ENCODE peak calls at places on chromosomes 16 and 17, in five cellular contexts. G is Peyer's patch, D is endodermal cell, P is aorta, J is neuronal stem cell. C is an unnamed sample.

GRCh38 chr16:50093607-50094570 is 28.1 kb downstream of the HEATR3 start:
- DNase-seq in G (no peak), D (no peak), P (peak; percentile 79), J (no peak), C (no peak)

GRCh38 chr16:11955713-11956123 is 9.3 kb upstream of the TNFRSF17 start:
- DNase-seq in G (no peak), D (no peak), P (no peak), J (no peak), C (no peak)

GRCh38 chr16:3774156-3774767 is 56.9 kb upstream of the TRAP1 start:
- DNase-seq in G (no peak), D (no peak), P (no peak), J (no peak), C (no peak)

GRCh38 chr17:17741346-17742023 is 60.2 kb downstream of the RAI1 start:
- DNase-seq in G (no peak), D (peak; percentile 91), P (no peak), J (peak; percentile 74), C (no peak)

GRCh38 chr16:89855986-89856385 is 17.4 kb upstream of the TCF25 start:
- DNase-seq in G (no peak), D (peak; percentile 38), P (no peak), J (no peak), C (no peak)

GRCh38 chr17:77296769-77297409 is 156.1 kb downstream of the SEC14L1 start:
- DNase-seq in G (no peak), D (no peak), P (no peak), J (no peak), C (no peak)

GRCh38 chr16:19876501-19877059 is 8.1 kb downstream of the GPRC5B start:
- DNase-seq in G (no peak), D (peak; percentile 63), P (no peak), J (no peak), C (no peak)

GRCh38 chr16:50103764-50104163 is 38.0 kb downstream of the HEATR3 start:
- DNase-seq in G (no peak), D (no peak), P (no peak), J (no peak), C (peak; percentile 64)

GRCh38 chr16:30816769-30817168 is 29.8 kb upstream of the ZNF629 start:
- DNase-seq in G (no peak), D (no peak), P (no peak), J (no peak), C (no peak)

GRCh38 chr16:81641403-81642106 is 137.5 kb upstream of the PLCG2 start:
- DNase-seq in G (no peak), D (peak; percentile 80), P (no peak), J (peak; percentile 36), C (peak; percentile 26)

GRCh38 chr17:50902768-50903353 is 36.7 kb upstream of the TOB1 start:
- DNase-seq in G (peak; percentile 25), D (peak; percentile 54), P (no peak), J (peak; percentile 76), C (no peak)

GRCh38 chr17:50955667-50956120 is 89.5 kb upstream of the TOB1 start:
- DNase-seq in G (no peak), D (no peak), P (no peak), J (no peak), C (no peak)

GRCh38 chr16:56788435-56788834 is 58.5 kb downstream of the NUP93 start:
- DNase-seq in G (no peak), D (no peak), P (no peak), J (no peak), C (no peak)

GRCh38 chr17:2050246-2050866 is 4.5 kb upstream of the HIC1 start:
- DNase-seq in G (peak; percentile 82), D (peak; percentile 92), P (peak; percentile 91), J (peak; percentile 76), C (peak; percentile 82)

GRCh38 chr16:27217256-27217655 is 13.9 kb downstream of the KDM8 start:
- DNase-seq in G (peak; percentile 42), D (peak; percentile 71), P (peak; percentile 68), J (no peak), C (peak; percentile 64)

GRCh38 chr17:61354895-61355294 is 44.7 kb upstream of the TBX2 start:
- DNase-seq in G (no peak), D (peak; percentile 85), P (no peak), J (no peak), C (no peak)

GRCh38 chr17:1315891-1316403 is 36.5 kb downstream of the TRARG1 start:
- DNase-seq in G (no peak), D (no peak), P (peak; percentile 88), J (no peak), C (no peak)

DNA sequence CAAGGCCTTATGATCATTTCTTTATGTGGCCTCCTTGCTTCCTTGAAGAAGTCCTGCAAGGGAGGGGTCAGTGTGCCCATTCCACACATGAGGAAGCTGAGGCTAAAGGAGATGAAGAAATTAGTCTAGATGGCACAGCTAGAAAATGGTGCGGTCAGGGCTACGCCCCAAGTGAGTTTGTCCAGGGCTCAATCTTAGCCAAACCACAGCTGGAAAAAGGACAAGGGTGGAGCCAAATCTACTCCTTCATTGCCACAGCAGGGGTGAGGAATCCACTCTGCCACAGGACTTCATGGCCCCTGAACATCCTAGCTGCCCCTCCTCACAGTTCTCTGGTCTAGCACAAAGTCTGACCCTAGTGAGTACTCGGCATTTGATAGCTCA is 16.2 kb downstream of the BEAN1 start:
- DNase-seq in G (no peak), D (peak; percentile 42), P (peak; percentile 10), J (no peak), C (no peak)
- H3K27ac ChIP-seq in G (no peak overlapping the region), D (no peak overlapping the region), P (no peak overlapping the region), J (no peak overlapping the region), C (no peak overlapping the region)

GRCh38 chr17:83092931-83093330 is 13.5 kb downstream of the METRNL start:
- DNase-seq in G (no peak), D (no peak), P (no peak), J (no peak), C (no peak)
- H3K4me1 ChIP-seq in G (peaks cover 42% of the 10 kb centered on the region), D (no peaks in the 10 kb centered on the region), P (peaks cover 6% of the 10 kb centered on the region), J (peaks cover 8% of the 10 kb centered on the region), C (no peaks in the 10 kb centered on the region)

GRCh38 chr17:39486242-39486641 is 25.0 kb downstream of the CDK12 start:
- DNase-seq in G (no peak), D (no peak), P (peak; percentile 22), J (no peak), C (no peak)
- H3K27ac ChIP-seq in G (no peak overlapping the region), D (no peak overlapping the region), P (no peak overlapping the region), J (no peak overlapping the region), C (no peak overlapping the region)

DNA sequence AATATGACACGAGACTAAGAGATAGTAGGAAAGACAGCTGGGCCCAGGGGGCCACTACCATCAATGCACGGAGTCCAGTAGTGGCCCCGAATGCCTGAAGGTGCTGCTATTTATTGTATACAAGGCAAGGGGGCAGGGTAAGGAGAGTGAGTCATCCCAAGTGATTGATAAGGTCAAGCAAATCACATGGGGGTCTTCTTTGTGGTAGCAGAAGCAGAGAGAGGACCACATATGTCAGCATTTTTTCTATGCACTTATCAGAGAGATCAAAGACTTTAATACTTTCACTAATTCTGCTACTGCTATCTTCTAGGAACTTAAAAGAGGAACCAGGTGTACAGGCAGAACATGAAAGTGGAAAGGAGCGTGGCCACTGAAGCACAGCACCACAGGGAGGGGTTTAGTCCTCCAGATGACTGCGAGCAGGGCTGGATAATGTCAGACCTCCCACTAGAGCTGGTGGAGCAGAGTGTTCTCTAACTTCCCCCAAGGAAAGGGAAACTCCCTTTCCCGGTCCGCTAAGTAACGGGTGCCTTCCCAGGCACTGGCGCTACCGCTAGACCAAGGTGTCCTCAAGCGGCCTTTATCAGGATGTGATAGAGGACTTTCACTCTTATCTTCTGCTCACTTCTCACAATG is 26.4 kb upstream of the ARL4D start:
- DNase-seq in G (no peak), D (no peak), P (no peak), J (no peak), C (peak; percentile 56)
- H3K4me1 ChIP-seq in G (peaks cover 7% of the 10 kb centered on the region), D (no peaks in the 10 kb centered on the region), P (no peaks in the 10 kb centered on the region), J (peaks cover 15% of the 10 kb centered on the region), C (peaks cover 24% of the 10 kb centered on the region)

GRCh38 chr16:13401631-13402030 is 500.2 kb downstream of the SHISA9 start:
- DNase-seq in G (no peak), D (no peak), P (no peak), J (no peak), C (no peak)

GRCh38 chr16:13402601-13403000 is 501.2 kb downstream of the SHISA9 start:
- DNase-seq in G (no peak), D (no peak), P (no peak), J (no peak), C (no peak)

DNA sequence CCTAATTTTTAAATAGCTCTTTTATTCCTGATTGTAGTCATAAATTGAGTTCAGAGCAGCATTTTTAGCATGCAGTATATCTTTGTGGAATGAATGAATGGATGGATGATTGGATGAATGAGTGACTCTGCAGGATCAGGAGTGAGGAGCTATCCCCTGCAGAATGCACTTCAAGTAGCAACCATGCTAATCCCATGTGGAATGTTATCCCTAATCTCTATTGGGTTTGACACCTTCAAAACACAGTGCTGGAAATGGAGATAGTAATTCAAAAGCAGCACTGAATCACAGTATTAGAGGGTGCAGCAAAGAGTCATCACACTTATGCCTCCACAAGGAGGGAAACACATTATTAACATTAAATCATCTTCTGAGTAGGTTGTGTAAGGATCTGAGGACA is 501.9 kb downstream of the SHISA9 start:
- DNase-seq in G (no peak), D (no peak), P (no peak), J (no peak), C (no peak)
- H3K27ac ChIP-seq in G (no peak overlapping the region), D (no peak overlapping the region), P (no peak overlapping the region), J (no peak overlapping the region), C (no peak overlapping the region)

GRCh38 chr17:68513932-68514331 is 1.7 kb downstream of the PRKAR1A start:
- DNase-seq in G (no peak), D (no peak), P (no peak), J (no peak), C (no peak)
- H3K4me1 ChIP-seq in G (peaks cover 26% of the 10 kb centered on the region), D (peaks cover 4% of the 10 kb centered on the region), P (no peaks in the 10 kb centered on the region), J (peaks cover 1% of the 10 kb centered on the region), C (peaks cover 31% of the 10 kb centered on the region)

GRCh38 chr17:57459286-57459915 is 203.1 kb downstream of the MSI2 start:
- DNase-seq in G (no peak), D (no peak), P (no peak), J (no peak), C (no peak)
- H3K27ac ChIP-seq in G (no peak overlapping the region), D (no peak overlapping the region), P (no peak overlapping the region), J (no peak overlapping the region), C (no peak overlapping the region)

DNA sequence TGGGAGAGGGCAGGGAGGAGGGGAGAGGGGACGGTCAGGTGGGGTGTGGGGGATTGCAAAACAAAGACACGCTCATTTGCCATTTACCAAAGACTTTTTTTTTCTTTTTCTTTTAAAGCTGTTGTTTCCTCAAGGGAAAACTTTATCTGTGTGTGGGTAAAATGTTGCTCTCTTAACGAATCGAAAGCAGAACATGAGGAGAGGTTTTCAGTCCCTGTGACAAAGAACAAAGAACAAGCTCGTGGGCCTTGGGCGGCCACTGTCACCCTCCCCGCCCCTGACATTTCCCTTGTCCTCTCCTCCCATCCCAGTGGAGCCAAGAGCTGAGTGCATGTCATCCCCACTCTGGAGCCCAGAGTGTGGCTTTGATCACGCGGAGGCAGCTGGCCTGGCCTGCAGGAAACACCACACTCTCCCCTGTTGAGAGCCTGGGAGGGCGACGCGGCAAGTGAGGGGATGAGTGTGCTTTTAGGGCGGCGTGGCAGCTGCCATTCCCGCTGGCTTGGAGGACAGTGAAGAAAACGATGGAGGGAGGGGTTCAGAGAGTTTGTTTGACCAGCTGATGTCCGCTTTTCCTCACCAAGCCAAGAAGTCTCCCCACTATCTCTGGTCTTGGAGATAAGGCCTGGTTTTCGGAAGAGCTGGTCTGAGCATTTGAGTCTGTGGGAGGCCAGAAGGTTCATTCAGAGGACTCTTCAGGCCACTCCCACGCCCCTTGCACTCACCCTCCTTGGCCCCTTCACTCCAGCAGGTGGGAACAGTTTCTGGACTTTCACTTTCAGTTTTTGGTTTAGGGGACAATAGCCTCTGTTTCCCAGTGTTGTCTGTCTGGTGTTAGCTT is 11.4 kb downstream of the CCR7 start:
- DNase-seq in G (peak; percentile 51), D (peak; percentile 52), P (peak; percentile 84), J (no peak), C (peak; percentile 89)
- H3K4me1 ChIP-seq in G (peaks cover 46% of the 10 kb centered on the region), D (no peaks in the 10 kb centered on the region), P (no peaks in the 10 kb centered on the region), J (peaks cover 15% of the 10 kb centered on the region), C (peaks cover 31% of the 10 kb centered on the region)